ENCODE peak calls at places on chromosomes 11 and 22, in ten cellular contexts. One of them, this sample, is unnamed. For H3K36me3, the result is how much of the 10 kb centered on the place peaks cover.

GRCh38 chr11:106463796-106464201 is 386.3 kb downstream of the AASDHPPT start:
- DNase-seq in stomach: no peak
- DNase-seq in sigmoid colon: no peak
- DNase-seq in BJ: no peak
- DNase-seq in ovary: no peak
- DNase-seq in CD4-positive, alpha-beta memory T cell: no peak
- DNase-seq in aorta: no peak
- DNase-seq in tibial nerve: no peak
- DNase-seq in heart right ventricle: no peak
- DNase-seq in GM23248: no peak
- DNase-seq in this sample: no peak

GRCh38 chr11:125110996-125111340 is 458 bp downstream of the TMEM218 start:
- DNase-seq in sigmoid colon: no peak
- DNase-seq in stomach: no peak
- DNase-seq in heart right ventricle: no peak
- DNase-seq in tibial nerve: no peak
- DNase-seq in GM23248: peak
- DNase-seq in ovary: no peak
- DNase-seq in BJ: no peak
- DNase-seq in CD4-positive, alpha-beta memory T cell: no peak
- DNase-seq in aorta: no peak
- DNase-seq in this sample: peak

GRCh38 chr11:129313588-129314288 is 61.9 kb upstream of the BARX2 start:
- DNase-seq in tibial nerve: peak
- DNase-seq in sigmoid colon: no peak
- DNase-seq in BJ: no peak
- DNase-seq in aorta: no peak
- DNase-seq in heart right ventricle: no peak
- DNase-seq in CD4-positive, alpha-beta memory T cell: no peak
- DNase-seq in ovary: no peak
- DNase-seq in GM23248: peak
- DNase-seq in stomach: no peak
- DNase-seq in this sample: no peak

GRCh38 chr11:70567680-70568503 is 169.6 kb downstream of the CTTN start:
- DNase-seq in sigmoid colon: peak
- DNase-seq in stomach: no peak
- DNase-seq in CD4-positive, alpha-beta memory T cell: no peak
- DNase-seq in heart right ventricle: peak
- DNase-seq in ovary: peak
- DNase-seq in tibial nerve: peak
- DNase-seq in GM23248: peak
- DNase-seq in aorta: peak
- DNase-seq in BJ: no peak
- DNase-seq in this sample: peak

GRCh38 chr22:30866216-30866615 is 102.4 kb downstream of the MORC2 start:
- DNase-seq in ovary: peak
- DNase-seq in stomach: no peak
- DNase-seq in tibial nerve: no peak
- DNase-seq in heart right ventricle: no peak
- DNase-seq in CD4-positive, alpha-beta memory T cell: no peak
- DNase-seq in sigmoid colon: no peak
- DNase-seq in GM23248: no peak
- DNase-seq in BJ: no peak
- DNase-seq in aorta: peak
- DNase-seq in this sample: no peak

GRCh38 chr11:69468236-69468635 is 13.2 kb upstream of the LINC01488 start:
- DNase-seq in tibial nerve: no peak
- DNase-seq in stomach: no peak
- DNase-seq in BJ: no peak
- DNase-seq in CD4-positive, alpha-beta memory T cell: no peak
- DNase-seq in GM23248: no peak
- DNase-seq in sigmoid colon: no peak
- DNase-seq in heart right ventricle: no peak
- DNase-seq in aorta: no peak
- DNase-seq in ovary: no peak
- DNase-seq in this sample: no peak

GRCh38 chr11:69383372-69383771 is 89.4 kb downstream of the MYEOV start:
- DNase-seq in CD4-positive, alpha-beta memory T cell: no peak
- DNase-seq in stomach: peak
- DNase-seq in ovary: peak
- DNase-seq in heart right ventricle: no peak
- DNase-seq in sigmoid colon: no peak
- DNase-seq in GM23248: no peak
- DNase-seq in BJ: no peak
- DNase-seq in aorta: no peak
- DNase-seq in tibial nerve: no peak
- DNase-seq in this sample: no peak

GRCh38 chr11:71302534-71302909 is 50.1 kb upstream of the SHANK2 start:
- DNase-seq in stomach: peak
- DNase-seq in BJ: no peak
- DNase-seq in ovary: no peak
- DNase-seq in heart right ventricle: no peak
- DNase-seq in aorta: no peak
- DNase-seq in CD4-positive, alpha-beta memory T cell: no peak
- DNase-seq in GM23248: no peak
- DNase-seq in sigmoid colon: peak
- DNase-seq in tibial nerve: peak
- DNase-seq in this sample: no peak

GRCh38 chr11:102111011-102111786 is 952 bp downstream of the YAP1 start:
- DNase-seq in heart right ventricle: peak
- DNase-seq in GM23248: peak
- DNase-seq in tibial nerve: peak
- DNase-seq in aorta: peak
- DNase-seq in sigmoid colon: peak
- DNase-seq in CD4-positive, alpha-beta memory T cell: peak
- DNase-seq in BJ: no peak
- DNase-seq in stomach: peak
- DNase-seq in ovary: peak
- DNase-seq in this sample: peak

GRCh38 chr11:9820260-9820659 is 156.4 kb downstream of the SWAP70 start:
- DNase-seq in CD4-positive, alpha-beta memory T cell: no peak
- DNase-seq in GM23248: no peak
- DNase-seq in heart right ventricle: peak
- DNase-seq in stomach: no peak
- DNase-seq in tibial nerve: peak
- DNase-seq in sigmoid colon: no peak
- DNase-seq in ovary: no peak
- DNase-seq in BJ: no peak
- DNase-seq in aorta: no peak
- DNase-seq in this sample: no peak

GRCh38 chr22:24703101-24703500 is 71.4 kb downstream of the PIWIL3 start:
- DNase-seq in CD4-positive, alpha-beta memory T cell: no peak
- DNase-seq in tibial nerve: no peak
- DNase-seq in ovary: peak
- DNase-seq in sigmoid colon: no peak
- DNase-seq in BJ: no peak
- DNase-seq in aorta: no peak
- DNase-seq in heart right ventricle: peak
- DNase-seq in stomach: peak
- DNase-seq in GM23248: peak
- DNase-seq in this sample: no peak

GRCh38 chr11:68889948-68890446 is 13.6 kb downstream of the MRPL21 start:
- DNase-seq in ovary: peak
- DNase-seq in tibial nerve: peak
- DNase-seq in sigmoid colon: peak
- DNase-seq in heart right ventricle: peak
- DNase-seq in aorta: peak
- DNase-seq in GM23248: peak
- DNase-seq in stomach: no peak
- DNase-seq in BJ: peak
- DNase-seq in CD4-positive, alpha-beta memory T cell: no peak
- DNase-seq in this sample: peak

GRCh38 chr22:20584029-20584871 is 76.8 kb downstream of the MED15 start:
- DNase-seq in ovary: no peak
- DNase-seq in tibial nerve: no peak
- DNase-seq in sigmoid colon: no peak
- DNase-seq in CD4-positive, alpha-beta memory T cell: no peak
- DNase-seq in aorta: no peak
- DNase-seq in stomach: no peak
- DNase-seq in heart right ventricle: no peak
- DNase-seq in BJ: no peak
- DNase-seq in GM23248: no peak
- DNase-seq in this sample: no peak
- H3K36me3 ChIP-seq in ovary: under half
- H3K36me3 ChIP-seq in tibial nerve: under half
- H3K36me3 ChIP-seq in sigmoid colon: half or more
- H3K36me3 ChIP-seq in CD4-positive, alpha-beta memory T cell: half or more
- H3K36me3 ChIP-seq in aorta: under half
- H3K36me3 ChIP-seq in stomach: half or more
- H3K36me3 ChIP-seq in heart right ventricle: half or more
- H3K36me3 ChIP-seq in BJ: half or more
- H3K36me3 ChIP-seq in GM23248: under half
- H3K36me3 ChIP-seq in this sample: half or more

GRCh38 chr11:1553808-1554594 is 18.1 kb downstream of the DUSP8 start:
- DNase-seq in stomach: peak
- DNase-seq in CD4-positive, alpha-beta memory T cell: no peak
- DNase-seq in GM23248: no peak
- DNase-seq in BJ: no peak
- DNase-seq in ovary: no peak
- DNase-seq in tibial nerve: no peak
- DNase-seq in sigmoid colon: no peak
- DNase-seq in heart right ventricle: no peak
- DNase-seq in aorta: peak
- DNase-seq in this sample: peak
- H3K36me3 ChIP-seq in stomach: under half
- H3K36me3 ChIP-seq in CD4-positive, alpha-beta memory T cell: under half
- H3K36me3 ChIP-seq in GM23248: under half
- H3K36me3 ChIP-seq in BJ: under half
- H3K36me3 ChIP-seq in ovary: under half
- H3K36me3 ChIP-seq in tibial nerve: under half
- H3K36me3 ChIP-seq in sigmoid colon: under half
- H3K36me3 ChIP-seq in heart right ventricle: under half
- H3K36me3 ChIP-seq in aorta: under half
- H3K36me3 ChIP-seq in this sample: under half

GRCh38 chr22:19331474-19331873 is 40.0 kb upstream of the CLTCL1 start:
- DNase-seq in aorta: no peak
- DNase-seq in BJ: no peak
- DNase-seq in sigmoid colon: no peak
- DNase-seq in CD4-positive, alpha-beta memory T cell: no peak
- DNase-seq in stomach: no peak
- DNase-seq in heart right ventricle: no peak
- DNase-seq in ovary: no peak
- DNase-seq in GM23248: no peak
- DNase-seq in tibial nerve: no peak
- DNase-seq in this sample: no peak
- H3K36me3 ChIP-seq in aorta: under half
- H3K36me3 ChIP-seq in BJ: under half
- H3K36me3 ChIP-seq in sigmoid colon: under half
- H3K36me3 ChIP-seq in CD4-positive, alpha-beta memory T cell: under half
- H3K36me3 ChIP-seq in stomach: half or more
- H3K36me3 ChIP-seq in heart right ventricle: half or more
- H3K36me3 ChIP-seq in ovary: under half
- H3K36me3 ChIP-seq in GM23248: under half
- H3K36me3 ChIP-seq in tibial nerve: under half
- H3K36me3 ChIP-seq in this sample: half or more

GRCh38 chr11:65398362-65398910 is 12.0 kb downstream of the FRMD8 start:
- DNase-seq in heart right ventricle: no peak
- DNase-seq in tibial nerve: no peak
- DNase-seq in aorta: no peak
- DNase-seq in CD4-positive, alpha-beta memory T cell: no peak
- DNase-seq in BJ: no peak
- DNase-seq in ovary: no peak
- DNase-seq in sigmoid colon: no peak
- DNase-seq in GM23248: no peak
- DNase-seq in stomach: no peak
- DNase-seq in this sample: no peak

GRCh38 chr11:65399249-65399648 is 12.8 kb downstream of the FRMD8 start:
- DNase-seq in CD4-positive, alpha-beta memory T cell: no peak
- DNase-seq in ovary: no peak
- DNase-seq in sigmoid colon: no peak
- DNase-seq in BJ: no peak
- DNase-seq in tibial nerve: no peak
- DNase-seq in heart right ventricle: no peak
- DNase-seq in aorta: no peak
- DNase-seq in stomach: no peak
- DNase-seq in GM23248: no peak
- DNase-seq in this sample: no peak

GRCh38 chr11:65395961-65396530 is 9.6 kb downstream of the FRMD8 start:
- DNase-seq in GM23248: no peak
- DNase-seq in ovary: no peak
- DNase-seq in aorta: no peak
- DNase-seq in sigmoid colon: no peak
- DNase-seq in heart right ventricle: no peak
- DNase-seq in BJ: no peak
- DNase-seq in stomach: no peak
- DNase-seq in tibial nerve: no peak
- DNase-seq in CD4-positive, alpha-beta memory T cell: no peak
- DNase-seq in this sample: no peak

GRCh38 chr11:65399845-65400244 is 13.4 kb downstream of the FRMD8 start:
- DNase-seq in sigmoid colon: no peak
- DNase-seq in GM23248: no peak
- DNase-seq in stomach: no peak
- DNase-seq in BJ: no peak
- DNase-seq in aorta: no peak
- DNase-seq in CD4-positive, alpha-beta memory T cell: no peak
- DNase-seq in ovary: no peak
- DNase-seq in heart right ventricle: no peak
- DNase-seq in tibial nerve: no peak
- DNase-seq in this sample: no peak

DNA sequence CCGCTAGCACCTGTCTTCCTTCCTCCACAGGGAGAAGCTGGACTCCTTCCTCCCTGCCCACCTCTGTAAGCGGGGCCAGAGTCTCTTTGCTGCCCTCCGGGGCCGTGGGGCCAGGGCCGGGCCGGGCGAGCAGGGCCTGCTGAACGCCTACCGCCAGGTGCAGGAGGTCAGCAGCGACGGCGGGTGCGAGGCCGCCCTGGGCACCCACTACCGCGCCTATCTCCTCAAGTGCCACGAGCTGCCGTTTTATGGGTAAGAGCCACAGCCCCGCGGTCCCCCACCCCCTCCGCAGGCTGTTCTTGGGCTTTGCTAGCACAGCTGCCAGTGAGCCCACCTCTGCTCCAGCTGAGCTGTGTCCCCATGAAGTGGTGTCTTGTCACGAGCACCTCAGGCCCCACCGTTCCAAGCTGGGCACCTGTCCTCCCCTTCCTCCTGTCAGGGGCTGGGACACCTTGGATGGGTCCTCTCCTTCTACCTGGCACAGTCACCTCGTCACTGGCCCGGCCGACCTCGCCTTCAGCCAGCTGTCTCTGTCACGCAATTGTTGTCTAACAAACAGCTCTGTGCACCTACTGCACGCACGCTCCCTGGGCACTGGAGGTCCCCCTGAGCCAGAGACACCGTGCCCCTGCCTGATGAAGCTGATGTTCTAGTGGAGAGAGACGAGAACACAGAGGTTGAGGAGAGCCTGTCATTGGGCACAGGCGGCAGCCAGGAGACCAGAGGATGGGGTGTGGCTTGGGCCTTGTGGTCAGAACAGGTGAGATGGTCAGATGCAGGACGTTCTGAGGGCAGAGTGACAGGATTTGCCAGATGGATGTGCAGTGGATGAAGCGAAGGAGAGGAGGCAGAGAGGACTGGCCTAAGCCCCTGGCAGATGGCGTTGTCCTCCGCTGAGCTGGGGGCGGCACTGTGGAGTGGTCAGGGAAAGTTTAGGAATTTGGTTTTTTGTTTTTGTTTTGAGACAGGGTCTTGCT is 10.6 kb downstream of the FRMD8 start:
- DNase-seq in aorta: no peak
- DNase-seq in ovary: no peak
- DNase-seq in CD4-positive, alpha-beta memory T cell: no peak
- DNase-seq in GM23248: no peak
- DNase-seq in tibial nerve: no peak
- DNase-seq in sigmoid colon: no peak
- DNase-seq in heart right ventricle: no peak
- DNase-seq in BJ: no peak
- DNase-seq in stomach: no peak
- DNase-seq in this sample: peak
- H3K36me3 ChIP-seq in aorta: under half
- H3K36me3 ChIP-seq in ovary: under half
- H3K36me3 ChIP-seq in CD4-positive, alpha-beta memory T cell: under half
- H3K36me3 ChIP-seq in GM23248: under half
- H3K36me3 ChIP-seq in tibial nerve: under half
- H3K36me3 ChIP-seq in sigmoid colon: under half
- H3K36me3 ChIP-seq in heart right ventricle: half or more
- H3K36me3 ChIP-seq in BJ: half or more
- H3K36me3 ChIP-seq in stomach: half or more
- H3K36me3 ChIP-seq in this sample: under half